ENCODE peak calls at places on chromosomes 12 and 14, in seven cellular contexts. D is psoas muscle, F is aorta, Z is pancreas, J is heart right ventricle, P is ovary, G is heart left ventricle. K is an unnamed sample.

GRCh38 chr12:120534703-120535655 is 823 bp downstream of the RNF10 start:
- DNase-seq in Z (peak; percentile 56), G (no peak), D (peak; percentile 63), F (no peak), J (peak; percentile 37), P (peak; percentile 61), K (peak; percentile 50)

GRCh38 chr14:35296505-35296904 is 4.3 kb downstream of the PSMA6 start:
- DNase-seq in J (no peak), Z (no peak), D (no peak), P (no peak), G (no peak), F (no peak), K (no peak)

GRCh38 chr12:51891843-51892242 is 3.9 kb downstream of the ANKRD33 start:
- DNase-seq in Z (no peak), D (no peak), F (no peak), J (no peak), P (no peak), G (no peak), K (no peak)

GRCh38 chr12:51448618-51449256 is 24.1 kb downstream of the SLC4A8 start:
- DNase-seq in J (no peak), Z (no peak), G (no peak), D (no peak), F (no peak), P (no peak), K (no peak)

GRCh38 chr14:70416322-70416716 is 571 bp downstream of the SYNJ2BP start:
- DNase-seq in Z (no peak), F (no peak), D (no peak), G (no peak), P (no peak), J (no peak), K (peak; percentile 5)

GRCh38 chr14:96682401-96682800 is 114.8 kb upstream of the VRK1 start:
- DNase-seq in F (no peak), G (no peak), Z (no peak), J (no peak), P (no peak), D (no peak), K (no peak)

GRCh38 chr12:40117818-40118217 is 11.9 kb upstream of the SLC2A13 start:
- DNase-seq in Z (no peak), D (no peak), P (no peak), G (no peak), F (no peak), J (no peak), K (no peak)

GRCh38 chr12:64532734-64533351 is 77.5 kb upstream of the RASSF3 start:
- DNase-seq in F (no peak), G (no peak), J (no peak), P (no peak), Z (no peak), D (no peak), K (no peak)

GRCh38 chr12:52207106-52207505 is 15.3 kb upstream of the KRT80 start:
- DNase-seq in P (no peak), J (no peak), G (no peak), F (no peak), D (no peak), Z (no peak), K (no peak)

GRCh38 chr14:60245316-60246177 is 3.5 kb upstream of the PPM1A start:
- DNase-seq in J (no peak), P (no peak), Z (no peak), F (no peak), G (no peak), D (no peak), K (no peak)

GRCh38 chr12:54879132-54879531 is 24.8 kb downstream of the MUCL1 start:
- DNase-seq in Z (no peak), P (no peak), F (peak; percentile 30), D (no peak), G (no peak), J (no peak), K (no peak)

GRCh38 chr12:94553130-94553519 is 93.5 kb upstream of the CEP83 start:
- DNase-seq in D (no peak), F (no peak), Z (no peak), G (no peak), P (peak; percentile 64), J (no peak), K (peak; percentile 65)

GRCh38 chr12:105109465-105110212 is 2.1 kb downstream of the WASHC4 start:
- DNase-seq in D (no peak), P (no peak), F (no peak), J (no peak), G (no peak), Z (no peak), K (no peak)

GRCh38 chr12:123436017-123436964 is at the start of gene RILPL2:
- DNase-seq in D (peak; percentile 94), Z (peak; percentile 80), J (peak; percentile 91), G (peak; percentile 90), F (peak; percentile 97), P (peak; percentile 87), K (peak; percentile 72)

GRCh38 chr12:58285551-58285950 is 344.2 kb downstream of the ATP23 start:
- DNase-seq in J (no peak), D (no peak), Z (no peak), P (no peak), F (no peak), G (no peak), K (no peak)

GRCh38 chr12:47032644-47033043 is 46.8 kb upstream of the PCED1B start:
- DNase-seq in J (no peak), G (no peak), D (no peak), F (no peak), Z (no peak), P (no peak), K (peak; percentile 58)

GRCh38 chr14:104681689-104682074 is 7.7 kb upstream of the INF2 start:
- DNase-seq in F (peak; percentile 94), D (peak; percentile 89), Z (peak; percentile 74), J (peak; percentile 92), G (peak; percentile 93), P (peak; percentile 84), K (peak; percentile 88)
- H3K4me1 ChIP-seq in F (no peaks in the 10 kb centered on the region), D (peaks cover 39% of the 10 kb centered on the region), Z (peaks cover 33% of the 10 kb centered on the region), J (peaks cover 58% of the 10 kb centered on the region), G (peaks cover 56% of the 10 kb centered on the region), P (peaks cover 21% of the 10 kb centered on the region), K (peaks cover 68% of the 10 kb centered on the region)

GRCh38 chr14:56325251-56325839 is 207.1 kb downstream of the PELI2 start:
- DNase-seq in F (no peak), G (no peak), J (no peak), D (no peak), P (no peak), Z (no peak), K (no peak)
- H3K27ac ChIP-seq in F (no peak overlapping the region), G (no peak overlapping the region), J (no peak overlapping the region), D (no peak overlapping the region), P (no peak overlapping the region), Z (no peak overlapping the region), K (peak overlapping the region; percentile 15)

DNA sequence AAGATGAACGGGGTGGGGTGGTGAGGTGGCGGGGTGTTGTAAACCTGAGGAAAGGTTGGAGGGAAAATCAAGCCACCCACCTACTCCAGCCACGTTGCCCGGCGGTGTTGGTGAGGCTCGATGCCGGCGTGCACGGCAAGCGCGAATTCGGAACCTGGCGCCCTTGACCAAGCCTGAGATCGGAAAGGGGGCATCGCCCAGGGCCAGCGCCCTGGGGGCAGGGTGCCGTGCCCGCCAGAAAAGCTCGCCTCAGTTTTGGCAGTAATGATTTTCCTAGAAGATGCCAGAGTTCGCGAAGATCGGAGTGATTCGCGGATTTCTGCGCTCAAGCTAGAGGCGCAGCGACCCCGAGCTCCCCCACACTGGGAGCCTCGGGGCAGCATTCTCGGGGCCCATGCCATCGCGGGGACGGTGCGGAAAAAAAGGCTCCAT is 804 bp downstream of the STXBP6 start:
- DNase-seq in G (no peak), P (peak; percentile 20), Z (no peak), F (peak; percentile 45), J (peak; percentile 30), D (peak; percentile 55), K (no peak)
- H3K4me3 ChIP-seq in G (peak overlapping the region; percentile 65), P (peak overlapping the region; percentile 70), Z (peak overlapping the region; percentile 87), F (peak overlapping the region; percentile 8), J (peak overlapping the region; percentile 83), D (peak overlapping the region; percentile 71), K (no peak overlapping the region)

DNA sequence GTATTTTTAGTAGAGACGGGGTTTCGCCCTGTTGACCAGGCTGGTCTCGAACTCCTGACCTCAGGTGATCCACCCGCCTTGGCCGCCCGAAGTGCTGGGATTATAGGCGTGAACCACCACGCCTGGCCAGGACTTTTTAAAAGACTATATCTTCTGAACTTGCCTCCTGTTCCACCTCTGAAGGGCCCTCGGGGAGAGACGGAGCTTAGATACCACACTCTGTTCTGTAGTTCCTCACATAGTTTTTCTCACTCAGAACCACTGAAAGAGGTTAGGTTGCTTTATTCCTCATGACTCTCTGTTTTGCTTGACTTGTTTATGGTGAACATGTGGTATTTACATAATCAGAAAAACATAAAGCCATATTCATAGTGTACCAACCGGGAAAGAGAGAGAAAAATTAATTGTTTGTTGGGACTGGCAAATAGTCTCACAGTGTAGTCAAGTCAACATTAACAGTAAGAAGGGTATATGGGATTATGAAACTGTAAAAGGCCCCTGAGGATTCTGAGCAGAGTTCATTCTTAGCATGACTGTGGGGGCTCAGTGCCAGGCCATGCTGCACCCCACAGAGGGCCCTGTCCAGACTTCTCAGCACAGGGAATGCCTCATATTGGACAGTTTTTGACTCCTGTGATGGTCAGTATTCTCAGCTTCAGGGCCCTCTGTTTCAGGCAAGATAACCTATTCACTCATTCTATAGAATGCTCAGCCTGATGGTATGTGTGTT is 342.3 kb downstream of the ZFP36L1 start:
- DNase-seq in D (no peak), G (no peak), J (no peak), Z (no peak), P (no peak), F (no peak), K (no peak)
- H3K4me1 ChIP-seq in D (no peaks in the 10 kb centered on the region), G (no peaks in the 10 kb centered on the region), J (no peaks in the 10 kb centered on the region), Z (peaks cover 18% of the 10 kb centered on the region), P (peaks cover 2% of the 10 kb centered on the region), F (peaks cover 5% of the 10 kb centered on the region), K (no peaks in the 10 kb centered on the region)

GRCh38 chr14:67031920-67032774 is 157.1 kb upstream of the GARIN2 start:
- DNase-seq in J (no peak), G (no peak), D (no peak), P (no peak), Z (no peak), F (no peak), K (no peak)
- H3K27ac ChIP-seq in J (no peak overlapping the region), G (no peak overlapping the region), D (no peak overlapping the region), P (no peak overlapping the region), Z (no peak overlapping the region), F (no peak overlapping the region), K (no peak overlapping the region)

DNA sequence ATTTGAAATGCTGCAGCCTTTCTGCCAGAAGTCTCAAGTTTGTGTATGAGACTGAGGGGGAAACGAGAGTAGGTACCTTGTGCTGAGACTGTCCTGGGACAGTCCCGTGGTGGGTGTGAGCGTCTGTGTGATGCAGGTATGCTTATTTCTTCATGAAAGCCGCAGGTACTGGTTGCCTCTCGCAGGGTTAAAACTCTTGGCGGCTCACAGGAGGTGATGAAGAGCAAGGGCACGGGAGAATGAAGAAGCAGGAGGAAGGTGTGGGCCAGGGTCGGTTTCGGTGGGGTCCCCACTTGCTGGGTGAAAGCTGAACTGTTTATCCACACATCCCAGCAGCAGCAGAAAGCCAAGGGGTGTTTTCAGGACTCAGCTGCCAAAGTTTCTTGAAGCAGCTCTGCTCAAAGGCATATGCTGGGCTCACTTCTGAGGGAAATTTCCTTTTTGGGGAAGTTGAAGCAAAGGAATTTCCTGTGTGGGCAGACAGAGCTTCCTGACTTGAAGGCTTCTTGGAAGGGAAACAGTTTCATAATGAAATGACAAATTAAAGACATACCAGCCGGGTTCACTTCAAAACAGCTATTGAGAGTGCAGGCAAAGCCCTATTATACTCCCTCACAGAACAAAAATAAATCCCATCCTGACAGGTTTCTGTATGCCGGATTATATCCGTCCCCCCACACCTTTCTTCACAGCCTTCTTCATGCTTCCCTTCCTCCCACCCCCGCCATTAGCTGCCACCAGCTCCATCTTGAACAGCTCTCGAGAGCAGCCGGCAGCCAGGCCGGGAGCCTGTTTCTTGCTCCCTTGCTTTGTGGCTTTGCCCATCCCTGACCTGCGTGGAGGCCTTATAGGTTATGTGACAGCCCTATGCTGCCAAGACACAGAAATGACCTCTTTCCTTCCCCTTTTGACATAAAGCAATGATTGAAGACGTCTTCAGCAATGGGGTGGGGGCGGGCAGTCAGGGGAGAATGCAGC is 116.6 kb downstream of the ETV6 start:
- DNase-seq in G (peak; percentile 44), P (peak; percentile 29), F (peak; percentile 54), Z (no peak), J (no peak), D (no peak), K (no peak)
- H3K4me3 ChIP-seq in G (peak overlapping the region; percentile 8), P (no peak overlapping the region), F (no peak overlapping the region), Z (no peak overlapping the region), J (no peak overlapping the region), D (no peak overlapping the region), K (no peak overlapping the region)